ENCODE peak calls at places on chromosome 1, in eight cellular contexts. B is K562, T is lower leg skin, R is tibial nerve, O is IMR-90, Q is transverse colon, V is right lobe of liver, U is ovary. S is an unnamed sample.

GRCh38 chr1:77044133-77044849 is 174.9 kb downstream of the PIGK start:
- DNase-seq in Q (no peak), O (peak; percentile 16), V (no peak), U (no peak), T (no peak), R (no peak), B (no peak), S (no peak)

GRCh38 chr1:33507661-33508060 is 35.2 kb downstream of the ZSCAN20 start:
- DNase-seq in Q (no peak), R (no peak), T (no peak), V (no peak), O (no peak), B (no peak), U (no peak), S (no peak)

GRCh38 chr1:48022306-48022705 is 25.1 kb upstream of the TRABD2B start:
- DNase-seq in T (peak; percentile 52), R (no peak), V (no peak), U (no peak), O (no peak), B (no peak), Q (no peak), S (no peak)

GRCh38 chr1:59701376-59701775 is 113.4 kb upstream of the HOOK1 start:
- DNase-seq in R (no peak), B (no peak), T (no peak), Q (no peak), V (no peak), U (no peak), O (peak; percentile 77), S (no peak)

GRCh38 chr1:172390620-172391491 is 29.6 kb upstream of the C1orf105 start:
- DNase-seq in Q (peak; percentile 26), O (no peak), V (peak; percentile 53), R (peak; percentile 39), B (no peak), T (no peak), U (no peak), S (no peak)

GRCh38 chr1:85911742-85912141 is 203.5 kb upstream of the ZNHIT6 start:
- DNase-seq in U (no peak), B (no peak), Q (no peak), T (no peak), V (no peak), O (peak; percentile 4), R (no peak), S (no peak)

GRCh38 chr1:169945171-169945570 is 51.5 kb upstream of the SCYL3 start:
- DNase-seq in U (no peak), B (no peak), V (no peak), Q (no peak), O (no peak), R (no peak), T (no peak), S (no peak)

GRCh38 chr1:228345201-228345930 is 61.3 kb downstream of the TRIM11 start:
- DNase-seq in V (peak; percentile 6), O (no peak), U (peak; percentile 14), R (no peak), T (peak; percentile 81), Q (peak; percentile 3), B (no peak), S (no peak)

GRCh38 chr1:21586926-21587601 is 77.8 kb downstream of the ALPL start:
- DNase-seq in Q (peak; percentile 25), V (peak; percentile 62), T (peak; percentile 87), U (peak; percentile 28), B (peak; percentile 81), R (peak; percentile 11), O (peak; percentile 91), S (peak; percentile 73)

GRCh38 chr1:40422630-40423263 is 27.5 kb upstream of the ZFP69B start:
- DNase-seq in R (no peak), Q (no peak), U (no peak), T (no peak), V (no peak), O (no peak), B (no peak), S (no peak)

GRCh38 chr1:165943198-165943597 is 115.8 kb downstream of the UCK2 start:
- DNase-seq in U (no peak), V (no peak), Q (no peak), O (no peak), R (no peak), T (no peak), B (no peak), S (no peak)

GRCh38 chr1:200206340-200206739 is 178.8 kb downstream of the NR5A2 start:
- DNase-seq in Q (no peak), B (no peak), R (no peak), U (no peak), O (peak; percentile 90), V (no peak), T (no peak), S (no peak)

GRCh38 chr1:217921126-217921900 is 290.2 kb downstream of the SPATA17 start:
- DNase-seq in B (no peak), V (no peak), O (no peak), T (no peak), Q (no peak), U (no peak), R (no peak), S (no peak)

GRCh38 chr1:46277658-46278373 is 25.6 kb downstream of the LRRC41 start:
- DNase-seq in V (no peak), R (no peak), U (no peak), O (no peak), Q (no peak), T (no peak), B (peak; percentile 39), S (peak; percentile 73)

GRCh38 chr1:55362558-55362957 is 147.4 kb upstream of the USP24 start:
- DNase-seq in B (no peak), T (no peak), R (peak; percentile 50), Q (no peak), O (peak; percentile 85), U (no peak), V (no peak), S (no peak)

GRCh38 chr1:240320645-240321044 is 229.0 kb downstream of the FMN2 start:
- DNase-seq in Q (no peak), B (no peak), O (peak; percentile 18), R (no peak), U (no peak), V (no peak), T (no peak), S (no peak)

GRCh38 chr1:166905930-166906329 is 29.9 kb upstream of the TADA1 start:
- DNase-seq in Q (no peak), T (no peak), V (no peak), B (no peak), O (peak; percentile 37), R (no peak), U (no peak), S (no peak)

GRCh38 chr1:38527373-38527966 is 332.1 kb downstream of the RRAGC start:
- DNase-seq in B (peak; percentile 76), T (no peak), V (no peak), U (no peak), R (no peak), O (no peak), Q (peak; percentile 56), S (no peak)

GRCh38 chr1:8047686-8048522 is 21.8 kb upstream of the ERRFI1 start:
- DNase-seq in B (no peak), O (peak; percentile 80), U (no peak), Q (no peak), T (no peak), R (no peak), V (no peak), S (no peak)

GRCh38 chr1:67722292-67722944 is 37.4 kb downstream of the GADD45A start:
- DNase-seq in O (peak; percentile 42), Q (no peak), U (no peak), V (no peak), B (no peak), T (no peak), R (no peak), S (no peak)

GRCh38 chr1:156123356-156124196 is 9.1 kb downstream of the LMNA start:
- DNase-seq in R (peak; percentile 93), V (peak; percentile 94), T (peak; percentile 99), B (peak; percentile 98), Q (peak; percentile 95), O (peak; percentile 98), U (peak; percentile 97), S (peak; percentile 94)
- TF ChIP-seq POLR2A in R (peak; percentile 76), V (peak; percentile 57), T (no peak), B (no peak), Q (peak; percentile 48), O (peak; percentile 61), U (peak; percentile 54), S (peak; percentile 70)

DNA sequence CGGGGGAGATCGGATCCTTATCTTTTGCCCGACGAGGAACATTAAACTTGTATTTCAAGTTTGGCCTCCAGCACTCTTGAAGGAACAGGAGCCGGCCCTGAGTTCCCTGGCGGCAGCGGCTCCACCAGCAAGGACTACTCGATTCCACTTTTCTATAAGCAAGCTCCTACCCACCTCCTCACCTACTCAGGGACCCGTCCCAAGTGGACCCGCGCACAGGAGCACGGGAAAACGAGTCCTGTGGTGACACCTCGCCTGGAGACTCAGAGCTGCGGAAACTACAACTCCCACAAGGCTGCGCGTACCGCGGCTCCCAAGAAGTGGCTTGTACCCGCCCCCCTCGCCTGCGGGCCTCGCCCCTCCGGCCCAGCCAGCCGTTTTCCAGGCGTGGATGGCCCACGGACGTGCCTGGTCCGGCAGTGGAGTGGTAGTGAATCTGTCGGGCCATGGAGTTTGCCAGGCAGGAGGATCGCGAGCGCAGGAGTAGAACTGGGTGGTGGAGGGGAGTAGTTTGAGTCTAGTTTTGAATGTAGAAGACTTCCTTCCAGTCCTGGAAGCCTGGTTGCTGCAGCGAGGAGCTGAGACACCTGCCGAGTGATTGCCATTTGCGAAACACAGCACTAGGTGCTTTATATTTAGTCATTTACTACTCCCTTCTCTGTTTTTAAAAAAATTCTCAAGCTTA is at the start of gene ACP6:
- DNase-seq in O (peak; percentile 94), B (peak; percentile 88), Q (peak; percentile 96), V (peak; percentile 96), U (peak; percentile 93), R (peak; percentile 84), T (peak; percentile 97), S (peak; percentile 85)
- TF ChIP-seq POLR2A in O (no peak), B (no peak), Q (peak; percentile 66), V (peak; percentile 37), U (peak; percentile 31), R (peak; percentile 72), T (no peak), S (no peak)

GRCh38 chr1:89546082-89546889 is 21.7 kb downstream of the LRRC8B start:
- DNase-seq in B (no peak), U (no peak), O (peak; percentile 39), R (no peak), Q (no peak), V (no peak), T (no peak), S (peak; percentile 50)

GRCh38 chr1:89546934-89547562 is 22.4 kb downstream of the LRRC8B start:
- DNase-seq in V (no peak), T (no peak), B (no peak), O (no peak), R (no peak), U (no peak), Q (no peak), S (peak; percentile 43)

GRCh38 chr1:89547563-89548485 is 23.2 kb downstream of the LRRC8B start:
- DNase-seq in U (no peak), V (peak; percentile 22), O (peak; percentile 27), B (peak; percentile 56), Q (no peak), T (no peak), R (no peak), S (no peak)

GRCh38 chr1:89548486-89548857 is 23.8 kb downstream of the LRRC8B start:
- DNase-seq in V (no peak), O (no peak), U (no peak), T (no peak), B (no peak), Q (no peak), R (no peak), S (no peak)

GRCh38 chr1:89545264-89546038 is 20.8 kb downstream of the LRRC8B start:
- DNase-seq in R (no peak), Q (no peak), T (no peak), U (no peak), B (peak; percentile 95), V (no peak), O (peak; percentile 19), S (peak; percentile 72)
- TF ChIP-seq POLR2A in R (no peak), Q (no peak), T (no peak), U (no peak), B (no peak), V (no peak), O (no peak), S (peak; percentile 50)

GRCh38 chr1:153932071-153932592 is 9.4 kb upstream of the GATAD2B start:
- DNase-seq in U (no peak), Q (no peak), R (no peak), V (no peak), O (no peak), T (no peak), B (no peak), S (no peak)
- TF ChIP-seq POLR2A in U (no peak), Q (no peak), R (no peak), V (no peak), O (no peak), T (no peak), B (no peak), S (no peak)